ENCODE peak calls at places on chromosomes 4 and X, in eight cellular contexts. I, E, Q, T, R, Z, J and O are unnamed samples.

GRCh38 chrX:113522814-113523213 is 682.2 kb upstream of the AMOT start:
- DNase-seq in I (no peak), E (no peak), Q (no peak), T (no peak), R (no peak), Z (no peak), J (no peak), O (no peak)

GRCh38 chr4:88659061-88659889 is 38.4 kb downstream of the NAP1L5 start:
- DNase-seq in I (peak; percentile 64), E (no peak), Q (no peak), T (peak; percentile 35), R (no peak), Z (peak; percentile 37), J (peak; percentile 44), O (peak; percentile 69)

GRCh38 chr4:41134581-41134980 is 79.8 kb downstream of the APBB2 start:
- DNase-seq in I (no peak), E (no peak), Q (no peak), T (no peak), R (no peak), Z (no peak), J (no peak), O (no peak)

GRCh38 chr4:121030151-121030550 is 42.2 kb downstream of the NDNF start:
- DNase-seq in I (no peak), E (no peak), Q (no peak), T (no peak), R (no peak), Z (no peak), J (no peak), O (no peak)

GRCh38 chrX:139875831-139876230 is 57.0 kb downstream of the ATP11C start:
- DNase-seq in I (no peak), E (no peak), Q (no peak), T (no peak), R (no peak), Z (no peak), J (no peak), O (no peak)

GRCh38 chr4:38686682-38687081 is 22.7 kb downstream of the KLF3 start:
- DNase-seq in I (no peak), E (no peak), Q (no peak), T (no peak), R (no peak), Z (no peak), J (no peak), O (no peak)

GRCh38 chrX:87788976-87789375 is 271.4 kb downstream of the KLHL4 start:
- DNase-seq in I (no peak), E (no peak), Q (no peak), T (no peak), R (no peak), Z (no peak), J (no peak), O (no peak)

GRCh38 chr4:6474705-6475457 is 2.5 kb upstream of the PPP2R2C start:
- DNase-seq in I (no peak), E (no peak), Q (no peak), T (no peak), R (no peak), Z (no peak), J (no peak), O (no peak)

GRCh38 chrX:109352121-109352556 is 129.7 kb downstream of the GUCY2F start:
- DNase-seq in I (peak; percentile 43), E (no peak), Q (no peak), T (no peak), R (no peak), Z (peak; percentile 53), J (peak; percentile 31), O (no peak)

GRCh38 chr4:150415213-150415612 is 166.7 kb upstream of the MAB21L2 start:
- DNase-seq in I (no peak), E (no peak), Q (no peak), T (no peak), R (no peak), Z (no peak), J (no peak), O (no peak)

GRCh38 chr4:177051473-177052060 is 258.1 kb upstream of the NEIL3 start:
- DNase-seq in I (no peak), E (no peak), Q (no peak), T (peak; percentile 44), R (no peak), Z (no peak), J (no peak), O (peak; percentile 68)

GRCh38 chr4:152357206-152357605 is 178.7 kb downstream of the FBXW7 start:
- DNase-seq in I (no peak), E (no peak), Q (no peak), T (no peak), R (no peak), Z (peak; percentile 30), J (peak; percentile 33), O (no peak)

GRCh38 chr4:91198951-91199350 is 1071.8 kb downstream of the CCSER1 start:
- DNase-seq in I (no peak), E (no peak), Q (no peak), T (no peak), R (no peak), Z (no peak), J (no peak), O (no peak)

GRCh38 chrX:44299177-44299576 is 44.3 kb downstream of the EFHC2 start:
- DNase-seq in I (no peak), E (no peak), Q (no peak), T (no peak), R (no peak), Z (no peak), J (no peak), O (no peak)

GRCh38 chrX:97563531-97564133 is 679.9 kb downstream of the RPA4 start:
- DNase-seq in I (peak; percentile 31), E (no peak), Q (peak; percentile 14), T (no peak), R (no peak), Z (peak; percentile 27), J (peak; percentile 37), O (no peak)

GRCh38 chr4:126215759-126216158 is 901.0 kb downstream of the FAT4 start:
- DNase-seq in I (no peak), E (no peak), Q (no peak), T (no peak), R (no peak), Z (no peak), J (no peak), O (no peak)

GRCh38 chrX:133749370-133749769 is 236.0 kb downstream of the GPC3 start:
- DNase-seq in I (no peak), E (no peak), Q (no peak), T (no peak), R (no peak), Z (no peak), J (no peak), O (no peak)

GRCh38 chrX:108246304-108246954 is 154.9 kb downstream of the ATG4A start:
- DNase-seq in I (no peak), E (no peak), Q (no peak), T (no peak), R (no peak), Z (no peak), J (no peak), O (no peak)

GRCh38 chrX:83469551-83469950 is 38.5 kb upstream of the POU3F4 start:
- DNase-seq in I (peak; percentile 25), E (peak; percentile 3), Q (no peak), T (no peak), R (no peak), Z (no peak), J (no peak), O (peak; percentile 35)

GRCh38 chr4:87985097-87985886 is 9.8 kb downstream of the SPP1 start:
- DNase-seq in I (peak; percentile 46), E (peak; percentile 75), Q (no peak), T (peak; percentile 58), R (peak; percentile 72), Z (peak; percentile 38), J (peak; percentile 43), O (no peak)

GRCh38 chr4:18127030-18127429 is 105.5 kb upstream of the LCORL start:
- DNase-seq in I (no peak), E (no peak), Q (no peak), T (no peak), R (no peak), Z (no peak), J (no peak), O (no peak)

GRCh38 chr4:8168232-8168631 is 9.6 kb upstream of the ABLIM2 start:
- DNase-seq in I (no peak), E (no peak), Q (no peak), T (no peak), R (no peak), Z (no peak), J (no peak), O (no peak)
- H3K4me3 ChIP-seq in I (no peak overlapping the region), E (no peak overlapping the region), Q (no peak overlapping the region), T (no peak overlapping the region), R (no peak overlapping the region), Z (no peak overlapping the region), J (no peak overlapping the region), O (no peak overlapping the region)

GRCh38 chr4:3871881-3872833 is 106.0 kb downstream of the ADRA2C start:
- DNase-seq in I (no peak), E (no peak), Q (no peak), T (no peak), R (no peak), Z (no peak), J (no peak), O (peak; percentile 6)
- H3K27me3 ChIP-seq in I (peaks cover 54% of the 10 kb centered on the region), E (peaks cover 59% of the 10 kb centered on the region), Q (peaks cover 34% of the 10 kb centered on the region), T (peaks cover 6% of the 10 kb centered on the region), R (peaks cover 45% of the 10 kb centered on the region), Z (no peaks in the 10 kb centered on the region), J (peaks cover 8% of the 10 kb centered on the region), O (peaks cover 15% of the 10 kb centered on the region)

DNA sequence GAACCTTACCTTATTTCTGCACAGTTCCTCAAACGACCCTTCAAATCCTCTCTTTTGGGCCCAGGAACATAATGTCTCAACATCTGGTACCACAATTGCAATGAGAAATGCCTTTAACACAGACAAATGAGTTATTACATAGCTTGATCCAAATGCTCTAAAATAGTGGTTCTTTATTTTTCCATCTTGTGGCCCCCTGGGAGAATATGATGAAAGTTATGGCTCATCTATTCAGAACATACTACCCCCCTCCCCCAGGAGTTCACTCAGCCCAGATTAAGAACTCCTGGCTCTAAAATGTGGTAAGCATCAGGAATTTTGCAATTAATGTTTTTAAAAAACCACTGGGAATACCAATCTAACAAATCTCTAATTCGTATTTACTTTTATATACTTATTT is 23.9 kb upstream of the CENPU start:
- DNase-seq in I (no peak), E (no peak), Q (no peak), T (no peak), R (no peak), Z (no peak), J (no peak), O (no peak)
- H3K4me3 ChIP-seq in I (no peak overlapping the region), E (no peak overlapping the region), Q (no peak overlapping the region), T (no peak overlapping the region), R (no peak overlapping the region), Z (no peak overlapping the region), J (no peak overlapping the region), O (no peak overlapping the region)

GRCh38 chr4:44660396-44660795 is 9.0 kb upstream of the YIPF7 start:
- DNase-seq in I (no peak), E (no peak), Q (no peak), T (no peak), R (no peak), Z (no peak), J (no peak), O (no peak)
- H3K27me3 ChIP-seq in I (no peaks in the 10 kb centered on the region), E (no peaks in the 10 kb centered on the region), Q (no peaks in the 10 kb centered on the region), T (no peaks in the 10 kb centered on the region), R (no peaks in the 10 kb centered on the region), Z (no peaks in the 10 kb centered on the region), J (no peaks in the 10 kb centered on the region), O (no peaks in the 10 kb centered on the region)

GRCh38 chr4:115575851-115576250 is 462.4 kb upstream of the NDST4 start:
- DNase-seq in I (no peak), E (no peak), Q (no peak), T (no peak), R (no peak), Z (no peak), J (no peak), O (no peak)
- H3K4me3 ChIP-seq in I (no peak overlapping the region), E (no peak overlapping the region), Q (no peak overlapping the region), T (no peak overlapping the region), R (no peak overlapping the region), Z (no peak overlapping the region), J (no peak overlapping the region), O (no peak overlapping the region)